ENCODE peak calls at places on chromosomes 2 and 18, in seven cellular contexts. Z is neural progenitor cell, P is cardiac muscle cell, S is mesenchymal stem cell, Q is sigmoid colon, J is tibial artery, M is ovary. W is an unnamed sample.

GRCh38 chr2:54459037-54459441 is 2.9 kb downstream of the SPTBN1 start:
- DNase-seq in Z (no peak), P (peak), S (peak), Q (no peak), J (no peak), M (no peak), W (no peak)

GRCh38 chr18:13680612-13681011 is 45.7 kb downstream of the FAM210A start:
- DNase-seq in Z (peak), P (peak), S (no peak), Q (no peak), J (no peak), M (no peak), W (no peak)

GRCh38 chr2:214341636-214342035 is 69.2 kb upstream of the VWC2L start:
- DNase-seq in Z (no peak), P (no peak), S (peak), Q (no peak), J (no peak), M (no peak), W (no peak)

GRCh38 chr2:49262815-49263560 is 108.7 kb upstream of the FSHR start:
- DNase-seq in Z (no peak), P (no peak), S (no peak), Q (no peak), J (no peak), M (no peak), W (no peak)

GRCh38 chr2:10507106-10507505 is 59.0 kb upstream of the ODC1 start:
- DNase-seq in Z (no peak), P (no peak), S (no peak), Q (no peak), J (no peak), M (no peak), W (no peak)

GRCh38 chr2:231462729-231463465 is 1.4 kb downstream of the NCL start:
- DNase-seq in Z (no peak), P (no peak), S (no peak), Q (no peak), J (no peak), M (no peak), W (no peak)

GRCh38 chr18:43720036-43720435 is 442.7 kb upstream of the SYT4 start:
- DNase-seq in Z (no peak), P (no peak), S (peak), Q (no peak), J (no peak), M (no peak), W (no peak)

GRCh38 chr2:189614585-189614984 is 34.0 kb upstream of the SLC40A1 start:
- DNase-seq in Z (no peak), P (no peak), S (no peak), Q (no peak), J (no peak), M (no peak), W (no peak)

GRCh38 chr18:8858888-8859511 is 153.6 kb downstream of the MTCL1 start:
- DNase-seq in Z (no peak), P (peak), S (peak), Q (no peak), J (no peak), M (no peak), W (peak)

GRCh38 chr2:25897500-25897899 is 19.2 kb upstream of the ASXL2 start:
- DNase-seq in Z (no peak), P (no peak), S (no peak), Q (no peak), J (no peak), M (no peak), W (no peak)

GRCh38 chr18:47287911-47288635 is 36.6 kb upstream of the SKOR2 start:
- DNase-seq in Z (no peak), P (no peak), S (no peak), Q (no peak), J (no peak), M (no peak), W (no peak)

GRCh38 chr18:3294435-3295080 is 32.6 kb downstream of the MYL12B start:
- DNase-seq in Z (no peak), P (no peak), S (peak), Q (no peak), J (no peak), M (no peak), W (no peak)

GRCh38 chr2:111905990-111906735 is 7.8 kb downstream of the MERTK start:
- DNase-seq in Z (peak), P (no peak), S (peak), Q (no peak), J (no peak), M (no peak), W (no peak)

GRCh38 chr2:62478093-62478580 is 27.9 kb downstream of the TMEM17 start:
- DNase-seq in Z (no peak), P (peak), S (peak), Q (no peak), J (peak), M (no peak), W (no peak)

GRCh38 chr18:7572837-7573236 is 5.7 kb downstream of the PTPRM start:
- DNase-seq in Z (no peak), P (no peak), S (peak), Q (no peak), J (no peak), M (no peak), W (no peak)

GRCh38 chr2:237922641-237923361 is 44.0 kb upstream of the UBE2F start:
- DNase-seq in Z (no peak), P (no peak), S (no peak), Q (peak), J (no peak), M (no peak), W (no peak)

GRCh38 chr2:207796585-207797350 is 27.1 kb upstream of the FZD5 start:
- DNase-seq in Z (peak), P (peak), S (no peak), Q (no peak), J (no peak), M (no peak), W (no peak)

GRCh38 chr2:234671231-234671630 is 174.3 kb upstream of the ARL4C start:
- DNase-seq in Z (no peak), P (no peak), S (no peak), Q (no peak), J (no peak), M (no peak), W (no peak)

GRCh38 chr18:31230495-31230894 is 67.8 kb upstream of the DSC1 start:
- DNase-seq in Z (no peak), P (peak), S (peak), Q (no peak), J (no peak), M (no peak), W (no peak)

GRCh38 chr2:54212456-54212855 is 43.6 kb downstream of the TSPYL6 start:
- DNase-seq in Z (no peak), P (peak), S (peak), Q (no peak), J (no peak), M (no peak), W (peak)

GRCh38 chr18:69580107-69580506 is 179.4 kb downstream of the DOK6 start:
- DNase-seq in Z (no peak), P (peak), S (peak), Q (no peak), J (no peak), M (no peak), W (no peak)

GRCh38 chr18:7447629-7448028 is 119.5 kb upstream of the PTPRM start:
- DNase-seq in Z (no peak), P (no peak), S (peak), Q (no peak), J (no peak), M (no peak), W (no peak)

GRCh38 chr18:63421514-63421913 is 762 bp downstream of the VPS4B start:
- DNase-seq in Z (no peak), P (no peak), S (peak), Q (no peak), J (no peak), M (no peak), W (no peak)

GRCh38 chr2:119678021-119678656 is 862 bp upstream of the TMEM177 start:
- DNase-seq in Z (no peak), P (no peak), S (no peak), Q (no peak), J (no peak), M (no peak), W (no peak)

GRCh38 chr2:230738391-230738811 is 25.8 kb downstream of the CAB39 start:
- DNase-seq in Z (no peak), P (peak), S (peak), Q (no peak), J (no peak), M (no peak), W (no peak)

GRCh38 chr2:111119004-111119846 is 1.5 kb upstream of the BCL2L11 start:
- DNase-seq in Z (peak), P (no peak), S (peak), Q (peak), J (no peak), M (peak), W (no peak)

GRCh38 chr2:70785137-70785911 is 5.1 kb downstream of the FIGLA start:
- DNase-seq in Z (peak), P (peak), S (no peak), Q (no peak), J (no peak), M (no peak), W (no peak)

DNA sequence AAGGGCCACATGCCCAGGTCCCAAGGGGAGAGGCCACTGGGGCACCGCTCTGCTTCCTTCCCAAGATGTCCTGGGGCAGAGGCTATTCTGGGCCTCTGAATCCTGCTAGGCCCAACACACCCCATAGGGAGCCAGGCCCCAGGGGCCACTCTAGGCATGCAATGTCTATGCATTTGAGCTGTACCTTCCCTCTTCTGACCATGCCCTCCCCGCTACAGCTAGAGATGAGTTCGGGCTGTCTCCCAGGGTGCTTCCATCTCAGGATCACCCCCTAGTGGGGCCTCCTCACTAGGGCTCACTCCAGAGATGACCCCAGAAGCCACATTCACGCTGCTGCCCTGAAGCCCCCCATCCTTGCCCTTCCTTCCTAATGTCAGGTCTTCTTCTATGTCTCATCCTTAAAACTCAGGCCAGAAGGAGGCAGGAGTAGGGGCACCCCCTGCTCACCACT is 54.4 kb downstream of the TNS1 start:
- DNase-seq in Z (no peak), P (no peak), S (no peak), Q (peak), J (no peak), M (no peak), W (no peak)
- H3K4me3 ChIP-seq in Z (no peak), P (no peak), S (no peak), Q (no peak), J (no peak), M (no peak), W (no peak)

DNA sequence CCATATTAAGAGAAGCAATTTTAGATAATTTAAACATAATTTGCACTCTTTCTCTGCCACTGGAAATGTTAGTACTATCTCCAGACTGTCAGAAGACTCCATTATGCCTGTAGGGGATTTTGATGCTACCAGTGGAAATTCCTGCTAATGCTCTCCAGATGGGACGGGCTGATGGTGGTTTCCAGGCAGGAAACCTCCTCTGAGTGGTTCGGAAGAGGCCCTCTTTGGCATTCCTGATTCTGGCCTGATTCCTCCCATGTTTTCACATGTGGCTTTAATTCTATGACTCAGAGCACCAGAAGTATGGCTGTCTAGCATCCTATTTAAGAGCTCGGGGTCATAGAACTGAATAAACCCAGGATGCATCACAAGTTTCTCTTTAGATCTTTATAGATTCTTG is 70.9 kb upstream of the ST6GAL2 start:
- DNase-seq in Z (no peak), P (peak), S (peak), Q (no peak), J (no peak), M (no peak), W (peak)
- H3K27ac ChIP-seq in Z (no peak), P (no peak), S (peak), Q (no peak), J (no peak), M (no peak), W (no peak)

GRCh38 chr2:201807452-201807980 is 1.2 kb downstream of the CDK15 start:
- DNase-seq in Z (no peak), P (peak), S (peak), Q (peak), J (peak), M (peak), W (no peak)
- H3K4me3 ChIP-seq in Z (no peak), P (no peak), S (no peak), Q (no peak), J (no peak), M (no peak), W (peak)

DNA sequence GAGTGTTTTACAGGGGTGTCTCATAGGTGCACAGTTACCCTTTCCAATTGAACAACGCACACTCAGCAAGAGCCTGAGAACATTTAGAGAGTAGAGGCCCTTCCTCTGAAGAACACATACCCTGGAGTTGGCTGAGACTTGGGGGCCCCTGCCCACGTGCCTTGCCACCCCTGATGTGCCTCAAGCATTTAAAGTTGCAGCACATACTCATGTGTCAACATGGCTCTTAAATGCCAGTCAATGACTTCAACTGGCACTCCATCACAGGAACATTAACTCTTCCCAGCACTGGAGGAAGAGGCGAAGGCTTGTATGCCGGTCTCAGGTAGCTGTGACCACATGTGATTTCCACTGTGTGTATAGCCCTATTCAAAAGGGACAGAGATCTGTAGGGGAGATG is 57.4 kb downstream of the SPRED2 start:
- DNase-seq in Z (no peak), P (no peak), S (no peak), Q (no peak), J (no peak), M (no peak), W (no peak)
- H3K27ac ChIP-seq in Z (no peak), P (no peak), S (no peak), Q (no peak), J (no peak), M (no peak), W (no peak)

W was measured in AG04450.